ENCODE peak calls at places on chromosomes 1 and 21, in five cellular contexts. W is psoas muscle; Z is CD4-positive, CD25-positive, alpha-beta regulatory T cell; B is IMR-90; P is HCT116. N is an unnamed sample.

GRCh38 chr1:169044296-169044695 is 62.2 kb upstream of the ATP1B1 start:
- DNase-seq in B (no peak), Z (peak; percentile 97), W (no peak), P (no peak), N (no peak)

GRCh38 chr1:244192336-244192735 is 141.3 kb downstream of the ZBTB18 start:
- DNase-seq in W (no peak), B (no peak), Z (no peak), P (no peak), N (no peak)

GRCh38 chr21:45695086-45695485 is 51.6 kb downstream of the PCBP3 start:
- DNase-seq in P (no peak), Z (no peak), W (no peak), B (no peak), N (no peak)

GRCh38 chr1:214552174-214552608 is 789 bp upstream of the PTPN14 start:
- DNase-seq in Z (no peak), B (peak; percentile 64), P (peak; percentile 71), W (peak; percentile 52), N (peak; percentile 88)

GRCh38 chr1:90393025-90393424 is 324.1 kb downstream of the BARHL2 start:
- DNase-seq in P (no peak), W (no peak), Z (no peak), B (peak; percentile 5), N (no peak)

GRCh38 chr1:116586741-116587143 is 15.9 kb upstream of the CD58 start:
- DNase-seq in B (no peak), Z (no peak), P (no peak), W (no peak), N (no peak)

GRCh38 chr1:232110281-232111090 is 483.9 kb downstream of the DISC1 start:
- DNase-seq in B (peak; percentile 81), Z (no peak), P (no peak), W (no peak), N (no peak)

GRCh38 chr1:156551866-156552265 is 20.5 kb downstream of the IQGAP3 start:
- DNase-seq in Z (no peak), B (peak; percentile 19), W (no peak), P (peak; percentile 23), N (no peak)

GRCh38 chr1:183877321-183877720 is 72.4 kb downstream of the RGL1 start:
- DNase-seq in Z (no peak), B (peak; percentile 31), W (peak; percentile 39), P (no peak), N (peak; percentile 76)

GRCh38 chr1:46102769-46103476 is 29.5 kb downstream of the PIK3R3 start:
- DNase-seq in Z (peak; percentile 29), P (no peak), B (peak; percentile 29), W (no peak), N (no peak)

GRCh38 chr1:179575497-179576314 is at the start of gene NPHS2:
- DNase-seq in B (no peak), Z (no peak), P (no peak), W (no peak), N (no peak)

GRCh38 chr1:231943084-231943483 is 316.5 kb downstream of the DISC1 start:
- DNase-seq in P (no peak), Z (no peak), W (no peak), B (no peak), N (no peak)

GRCh38 chr1:26280333-26281042 is 602 bp downstream of the SH3BGRL3 start:
- DNase-seq in W (no peak), B (peak; percentile 48), Z (peak; percentile 40), P (no peak), N (no peak)

GRCh38 chr1:27380766-27381733 is 2.1 kb downstream of the CD164L2 start:
- DNase-seq in B (no peak), W (no peak), P (no peak), Z (no peak), N (peak; percentile 31)

GRCh38 chr1:182611787-182612186 is 7.6 kb upstream of the RGS16 start:
- DNase-seq in W (no peak), Z (no peak), P (no peak), B (no peak), N (no peak)

GRCh38 chr1:176073524-176074157 is 133.4 kb downstream of the COP1 start:
- DNase-seq in Z (peak; percentile 68), P (peak; percentile 52), B (peak; percentile 72), W (no peak), N (no peak)

GRCh38 chr1:171833091-171833822 is 8.0 kb upstream of the DNM3 start:
- DNase-seq in B (peak; percentile 29), Z (no peak), W (no peak), P (no peak), N (no peak)

GRCh38 chr21:42590431-42591131 is 62.8 kb upstream of the PDE9A start:
- DNase-seq in W (no peak), P (no peak), B (no peak), Z (peak; percentile 71), N (no peak)

GRCh38 chr1:184049291-184049690 is 2.2 kb upstream of the TSEN15 start:
- DNase-seq in Z (no peak), W (no peak), P (no peak), B (no peak), N (no peak)

GRCh38 chr1:162317659-162318058 is 59.0 kb downstream of the SPATA46 start:
- DNase-seq in P (no peak), W (no peak), B (no peak), Z (no peak), N (no peak)

GRCh38 chr1:183472488-183473285 is at the start of gene SMG7:
- DNase-seq in P (no peak), Z (peak; percentile 57), W (peak; percentile 60), B (peak; percentile 12), N (no peak)

GRCh38 chr21:29904359-29905282 is 35.2 kb downstream of the GRIK1 start:
- DNase-seq in Z (no peak), W (no peak), B (no peak), P (no peak), N (no peak)

GRCh38 chr1:101344745-101345144 is 107.9 kb downstream of the S1PR1 start:
- DNase-seq in Z (no peak), P (no peak), B (no peak), W (no peak), N (no peak)

GRCh38 chr21:45528028-45528705 is 14.1 kb downstream of the SLC19A1 start:
- DNase-seq in Z (no peak), B (no peak), W (peak; percentile 2), P (no peak), N (peak; percentile 44)

GRCh38 chr1:102834688-102835320 is 273.5 kb downstream of the COL11A1 start:
- DNase-seq in W (no peak), P (no peak), Z (no peak), B (peak; percentile 68), N (no peak)

GRCh38 chr21:42360317-42360716 is 6.0 kb downstream of the TFF1 start:
- DNase-seq in W (no peak), Z (peak; percentile 26), P (peak; percentile 59), B (no peak), N (no peak)

GRCh38 chr1:165129568-165130164 is 226.8 kb downstream of the LMX1A start:
- DNase-seq in W (peak; percentile 55), P (peak; percentile 51), B (peak; percentile 9), Z (peak; percentile 29), N (peak; percentile 32)

GRCh38 chr1:11929849-11930248 is 3.6 kb upstream of the KIAA2013 start:
- DNase-seq in W (peak; percentile 76), B (peak; percentile 71), P (no peak), Z (no peak), N (peak; percentile 79)

GRCh38 chr1:201113451-201114244 is 1.4 kb upstream of the CACNA1S start:
- DNase-seq in B (no peak), P (no peak), W (no peak), Z (no peak), N (no peak)

GRCh38 chr1:90722874-90723273 is 5.8 kb upstream of the BARHL2 start:
- DNase-seq in P (no peak), Z (no peak), B (no peak), W (no peak), N (no peak)

GRCh38 chr1:113904292-113904673 is 316 bp downstream of the AP4B1 start:
- DNase-seq in Z (no peak), W (no peak), B (no peak), P (no peak), N (no peak)

GRCh38 chr1:18411321-18411720 is 69.4 kb upstream of the KLHDC7A start:
- DNase-seq in B (no peak), P (no peak), Z (no peak), W (no peak), N (no peak)
- H3K4me1 ChIP-seq in B (no peaks in the 10 kb centered on the region), P (peaks cover 7% of the 10 kb centered on the region), Z (no peaks in the 10 kb centered on the region), W (no peaks in the 10 kb centered on the region), N (no peaks in the 10 kb centered on the region)

GRCh38 chr1:42381424-42381673 is 757 bp downstream of the RIMKLA start:
- DNase-seq in B (no peak), W (no peak), Z (no peak), P (no peak), N (no peak)

GRCh38 chr1:42380617-42381423 is at the start of gene RIMKLA:
- DNase-seq in W (peak; percentile 57), B (peak; percentile 6), Z (peak; percentile 44), P (no peak), N (peak; percentile 80)

GRCh38 chr1:42385283-42385682 is 4.7 kb downstream of the RIMKLA start:
- DNase-seq in W (no peak), B (peak; percentile 15), P (no peak), Z (no peak), N (no peak)

DNA sequence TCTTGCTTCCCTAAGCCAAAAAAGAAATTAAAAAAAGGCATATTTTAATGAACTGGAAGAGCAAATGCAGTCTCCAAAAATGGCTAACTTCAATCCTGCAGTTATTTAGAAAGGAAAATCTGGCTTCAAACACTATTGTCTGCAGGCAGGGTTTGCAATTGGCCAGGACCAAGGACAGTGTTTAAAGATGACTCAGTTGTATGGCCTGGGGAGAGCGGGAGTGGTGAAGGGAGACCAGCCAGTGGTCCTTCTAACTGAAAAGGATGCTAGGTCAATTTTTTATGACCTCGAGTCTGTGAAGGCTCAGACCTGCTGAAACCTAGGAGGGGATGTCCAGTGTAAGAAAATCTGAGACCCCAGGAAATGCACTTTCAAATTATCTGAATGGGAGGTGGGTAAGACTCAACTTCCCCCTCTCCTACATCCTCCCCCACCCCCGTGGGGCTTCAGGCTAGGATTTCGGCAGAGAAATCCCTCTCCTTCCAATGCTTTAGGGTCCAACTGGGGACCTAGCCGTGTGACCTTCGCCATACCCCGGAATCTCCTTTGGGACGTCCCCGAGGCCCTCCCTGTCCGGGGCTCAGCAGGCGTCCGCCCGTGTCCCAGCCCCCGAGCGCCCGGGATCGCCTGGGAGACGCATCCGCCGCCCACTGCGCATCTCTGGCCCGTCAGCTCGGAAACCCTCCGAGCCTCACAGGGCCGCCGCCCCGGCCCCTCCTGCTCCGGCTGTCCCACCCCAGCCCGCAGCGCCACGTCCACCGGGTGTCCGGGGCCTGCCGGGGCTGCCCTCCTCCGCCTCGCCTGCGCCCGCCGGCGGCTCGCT is 587 bp upstream of the RIMKLA start:
- DNase-seq in P (no peak), W (no peak), Z (peak; percentile 4), B (peak; percentile 24), N (peak; percentile 30)
- H3K27ac ChIP-seq in P (no peak overlapping the region), W (no peak overlapping the region), Z (no peak overlapping the region), B (no peak overlapping the region), N (peak overlapping the region; percentile 1)

GRCh38 chr21:28632718-28633408 is 359.8 kb downstream of the LTN1 start:
- DNase-seq in W (no peak), P (no peak), Z (no peak), B (peak; percentile 83), N (no peak)
- H3K4me1 ChIP-seq in W (no peaks in the 10 kb centered on the region), P (no peaks in the 10 kb centered on the region), Z (no peaks in the 10 kb centered on the region), B (peaks cover 21% of the 10 kb centered on the region), N (peaks cover 7% of the 10 kb centered on the region)

DNA sequence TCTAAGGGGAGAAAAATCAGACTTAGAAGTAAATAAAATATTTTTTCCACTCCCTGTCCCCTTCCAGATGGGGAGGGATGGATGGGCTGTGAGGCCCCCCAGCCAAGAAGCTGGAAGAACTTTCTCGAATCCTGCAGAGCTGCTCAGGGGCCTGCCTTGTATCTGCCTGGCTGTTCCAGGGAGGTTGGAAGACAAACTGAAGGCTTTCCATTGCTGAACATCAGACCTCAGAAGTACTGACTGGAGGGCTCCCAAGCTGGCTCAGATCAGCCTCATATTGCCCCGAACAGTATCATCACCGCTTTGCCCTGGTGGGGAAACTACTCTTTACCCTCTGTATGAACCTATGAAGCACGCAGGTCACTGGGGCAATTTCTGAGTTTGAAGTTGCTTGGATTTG is 12.4 kb upstream of the F3 start:
- DNase-seq in W (no peak), Z (no peak), P (no peak), B (no peak), N (no peak)
- H3K27ac ChIP-seq in W (no peak overlapping the region), Z (no peak overlapping the region), P (no peak overlapping the region), B (peak overlapping the region; percentile 10), N (no peak overlapping the region)